ENCODE peak calls at places on chromosomes 4 and X, in six cellular contexts. M is CD8-positive, alpha-beta memory T cell; X is tibial artery; A is CD4-positive, CD25-positive, alpha-beta regulatory T cell; R is PC-3; D is upper lobe of left lung. F is an unnamed sample. For H3K27me3, the result is how much of the 10 kb centered on the place peaks cover.

GRCh38 chr4:41410049-41410448 is 127.9 kb upstream of the LIMCH1 start:
- DNase-seq in M (no peak), X (no peak), A (no peak), R (peak), D (no peak), F (no peak)

GRCh38 chr4:172352351-172352750 is 539.1 kb downstream of the GALNTL6 start:
- DNase-seq in M (no peak), X (no peak), A (no peak), R (no peak), D (no peak), F (no peak)

GRCh38 chrX:153644356-153645125 is 2.5 kb upstream of the DUSP9 start:
- DNase-seq in M (no peak), X (no peak), A (no peak), R (no peak), D (no peak), F (no peak)

GRCh38 chrX:11376163-11376562 is 83.0 kb downstream of the AMELX start:
- DNase-seq in M (no peak), X (no peak), A (no peak), R (no peak), D (no peak), F (no peak)

GRCh38 chr4:8085491-8086479 is 72.8 kb downstream of the ABLIM2 start:
- DNase-seq in M (no peak), X (no peak), A (no peak), R (no peak), D (no peak), F (no peak)

GRCh38 chr4:43238556-43238955 is 346.0 kb downstream of the GRXCR1 start:
- DNase-seq in M (no peak), X (no peak), A (no peak), R (no peak), D (no peak), F (no peak)

GRCh38 chr4:145709336-145709735 is 29.4 kb downstream of the C4orf51 start:
- DNase-seq in M (no peak), X (no peak), A (no peak), R (no peak), D (no peak), F (no peak)

GRCh38 chr4:2856266-2856665 is 12.6 kb downstream of the ADD1 start:
- DNase-seq in M (no peak), X (no peak), A (no peak), R (no peak), D (no peak), F (no peak)

GRCh38 chr4:80307183-80307735 is 28.3 kb upstream of the CFAP299 start:
- DNase-seq in M (no peak), X (no peak), A (no peak), R (no peak), D (no peak), F (no peak)

GRCh38 chr4:26289421-26289820 is 31.4 kb upstream of the RBPJ start:
- DNase-seq in M (no peak), X (no peak), A (no peak), R (no peak), D (no peak), F (no peak)
- H3K27ac ChIP-seq in M (no peak), X (no peak), A (no peak), R (no peak), D (peak), F (no peak)

GRCh38 chr4:111064342-111064993 is 441.6 kb upstream of the PITX2 start:
- DNase-seq in M (no peak), X (no peak), A (no peak), R (peak), D (no peak), F (no peak)
- H3K4me3 ChIP-seq in M (no peak), X (no peak), A (no peak), R (no peak), D (no peak), F (no peak)

DNA sequence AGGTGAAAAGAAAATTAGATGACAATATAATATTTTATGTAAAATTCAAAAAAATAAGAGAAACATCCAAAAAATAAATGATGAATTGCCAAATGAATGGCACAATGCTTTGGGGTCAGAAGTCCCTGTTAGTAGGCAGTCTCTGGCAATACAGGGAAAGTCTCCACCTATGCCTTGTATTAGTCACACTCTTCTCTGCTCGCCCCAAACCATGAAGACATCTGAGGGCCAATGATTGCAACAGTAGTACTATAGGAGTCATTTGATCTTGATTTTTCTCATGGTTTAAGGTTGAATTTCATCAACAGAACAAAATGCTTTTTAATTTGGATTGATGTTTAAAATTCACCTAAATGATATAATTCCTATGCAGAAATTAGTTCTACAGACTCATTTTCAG is 3.9 kb upstream of the PRSS12 start:
- DNase-seq in M (no peak), X (no peak), A (no peak), R (no peak), D (no peak), F (no peak)
- H3K27me3 ChIP-seq in M (under half), X (half or more), A (under half), R (under half), D (under half), F (under half)

DNA sequence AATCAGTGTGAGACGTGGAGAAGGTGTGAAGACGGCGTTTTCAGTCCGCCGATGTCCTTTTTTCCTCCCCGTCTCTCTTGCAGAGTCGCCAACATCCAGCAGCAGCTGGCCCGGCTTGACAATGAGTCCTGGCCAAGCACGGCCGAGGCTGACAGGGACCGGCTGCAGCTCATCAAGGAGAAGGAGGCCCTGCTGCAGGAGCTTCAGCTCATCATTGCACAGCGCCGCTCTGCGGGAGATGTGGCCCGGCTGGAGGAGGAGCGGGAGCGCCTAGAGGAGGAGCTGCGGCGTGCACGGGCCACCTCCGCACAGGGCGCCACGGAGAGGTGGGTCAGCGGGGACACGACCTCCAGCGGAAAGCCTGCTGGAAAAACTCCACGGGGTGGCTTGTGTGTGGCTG is 47.1 kb upstream of the CLCN4 start:
- DNase-seq in M (no peak), X (no peak), A (no peak), R (no peak), D (peak), F (peak)
- H3K27ac ChIP-seq in M (no peak), X (no peak), A (no peak), R (no peak), D (peak), F (no peak)

DNA sequence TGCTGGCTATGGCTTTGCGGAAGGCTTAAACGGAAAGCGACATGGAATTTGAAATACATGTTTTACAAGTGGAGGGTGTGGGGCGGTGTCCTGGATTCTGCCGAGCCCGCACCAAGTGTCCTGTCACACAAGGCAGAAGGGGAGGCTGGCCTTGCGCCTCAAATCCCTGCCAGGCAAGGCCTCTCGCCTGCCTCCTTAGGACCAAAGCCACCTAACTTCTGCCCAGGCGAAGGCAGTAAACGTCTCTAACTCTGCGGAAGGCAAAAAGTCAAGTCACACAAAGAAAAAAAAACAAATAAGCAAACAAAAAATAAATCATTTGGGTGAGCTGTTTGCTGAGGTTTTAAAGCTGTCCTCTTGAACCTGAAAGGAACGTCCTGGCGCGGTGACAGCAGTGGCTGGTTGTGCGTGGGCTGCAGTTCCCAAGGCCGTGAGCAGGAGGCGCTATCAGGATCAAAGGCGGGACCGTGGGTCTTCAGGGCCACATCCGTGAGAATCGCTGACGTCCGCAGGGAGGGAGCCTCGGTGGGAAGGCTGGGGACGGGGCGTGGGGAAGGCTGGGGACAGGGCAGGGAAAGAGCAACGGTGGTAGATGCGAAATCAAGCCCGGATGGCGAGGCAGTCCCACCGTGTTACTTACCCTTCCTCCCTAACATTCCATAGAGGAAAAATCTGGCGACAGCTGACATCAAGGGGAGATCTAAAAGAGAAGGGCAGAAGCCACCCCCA is 99.1 kb downstream of the TRAPPC11 start:
- DNase-seq in M (no peak), X (no peak), A (no peak), R (peak), D (peak), F (no peak)
- H3K4me3 ChIP-seq in M (no peak), X (no peak), A (no peak), R (no peak), D (no peak), F (no peak)

GRCh38 chr4:37528161-37528560 is 158.0 kb downstream of the RELL1 start:
- DNase-seq in M (no peak), X (no peak), A (no peak), R (peak), D (no peak), F (no peak)

GRCh38 chr4:37517326-37517725 is 168.8 kb downstream of the RELL1 start:
- DNase-seq in M (no peak), X (no peak), A (no peak), R (peak), D (no peak), F (no peak)

GRCh38 chr4:37524267-37524666 is 161.9 kb downstream of the RELL1 start:
- DNase-seq in M (no peak), X (no peak), A (no peak), R (no peak), D (no peak), F (no peak)

GRCh38 chr4:37522996-37523395 is 163.2 kb downstream of the RELL1 start:
- DNase-seq in M (no peak), X (no peak), A (no peak), R (peak), D (no peak), F (no peak)
- H3K27me3 ChIP-seq in M (under half), X (under half), A (under half), R (under half), D (under half), F (under half)

DNA sequence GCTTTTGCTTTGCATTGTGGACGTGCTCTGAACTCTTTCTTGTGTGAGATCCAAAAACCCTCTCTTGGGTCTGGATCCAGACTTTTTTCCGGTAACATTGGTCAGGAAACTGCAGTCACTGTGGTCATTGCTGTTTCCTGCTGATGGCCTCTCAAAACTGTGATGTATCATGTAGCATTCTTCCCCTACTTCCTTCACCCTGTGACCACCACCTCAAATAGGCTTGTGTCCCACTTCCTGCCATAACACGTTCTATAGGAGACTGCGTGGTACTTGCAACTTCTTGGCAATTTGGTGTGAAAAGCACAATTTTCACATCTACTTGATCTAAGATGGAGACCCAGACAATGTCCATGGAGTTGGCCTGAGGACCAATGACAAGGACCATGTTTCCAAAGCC is 4.8 kb downstream of the CXCL2 start:
- DNase-seq in M (no peak), X (no peak), A (no peak), R (no peak), D (no peak), F (no peak)
- H3K27ac ChIP-seq in M (no peak), X (no peak), A (no peak), R (no peak), D (no peak), F (no peak)

F was measured in dorsolateral prefrontal cortex.